ENCODE peak calls at places on chromosomes 1 and 21, in nine cellular contexts. B, E, M, N, S, D, O, T and W are unnamed samples.

GRCh38 chr1:235617808-235618207 is 31.8 kb downstream of the GNG4 start:
- DNase-seq in N (no peak), E (no peak), B (peak; percentile 13), S (no peak), D (no peak), M (peak; percentile 8), T (peak; percentile 75), O (peak; percentile 41), W (peak; percentile 19)

GRCh38 chr1:172429324-172430127 is 9.0 kb downstream of the C1orf105 start:
- DNase-seq in N (no peak), T (peak; percentile 64), M (peak; percentile 66), O (peak; percentile 32), S (peak; percentile 11), E (peak; percentile 33), D (no peak), B (peak; percentile 89), W (no peak)

GRCh38 chr1:211326528-211327340 is at the start of gene TRAF5:
- DNase-seq in B (peak; percentile 41), N (no peak), T (peak; percentile 63), O (no peak), E (peak; percentile 69), S (peak; percentile 42), M (no peak), D (peak; percentile 84), W (no peak)

GRCh38 chr1:167388976-167389375 is 129.4 kb downstream of the CD247 start:
- DNase-seq in T (no peak), N (no peak), S (no peak), D (no peak), O (no peak), B (no peak), E (no peak), M (no peak), W (no peak)

GRCh38 chr1:154955039-154955717 is 721 bp downstream of the PBXIP1 start:
- DNase-seq in D (peak; percentile 77), S (peak; percentile 97), B (peak; percentile 99), M (peak; percentile 59), T (peak; percentile 41), E (peak; percentile 69), O (peak; percentile 59), N (peak; percentile 80), W (no peak)

GRCh38 chr21:45161039-45161945 is 86.9 kb downstream of the ADARB1 start:
- DNase-seq in D (peak; percentile 45), O (no peak), N (no peak), M (no peak), E (no peak), S (no peak), T (no peak), B (no peak), W (no peak)

GRCh38 chr1:66331641-66332523 is 202.1 kb upstream of the SGIP1 start:
- DNase-seq in D (peak; percentile 81), S (peak; percentile 42), B (peak; percentile 57), N (no peak), M (no peak), E (no peak), O (no peak), T (peak; percentile 91), W (peak; percentile 31)

GRCh38 chr1:207822602-207823451 is 71.0 kb downstream of the CD46 start:
- DNase-seq in S (peak; percentile 54), B (peak; percentile 92), T (peak; percentile 15), M (peak; percentile 97), E (peak; percentile 94), O (no peak), N (peak; percentile 27), D (peak; percentile 79), W (no peak)

GRCh38 chr1:148383966-148384365 is 99.1 kb downstream of the PPIAL4G start:
- DNase-seq in B (no peak), E (no peak), D (no peak), N (no peak), S (no peak), T (no peak), M (no peak), O (no peak), W (no peak)